ENCODE peak calls at places on chromosomes 13 and 19, in four cellular contexts. One of them, this sample, is unnamed.

GRCh38 chr13:29369060-29369743 is 226.3 kb downstream of the SLC7A1 start:
- DNase-seq in WERI-Rb-1: no peak
- DNase-seq in neural crest cell: peak; percentile 9
- DNase-seq in AG04450: no peak
- DNase-seq in this sample: peak; percentile 17

GRCh38 chr13:96053003-96053703 is at the start of gene UGGT2:
- DNase-seq in WERI-Rb-1: peak; percentile 99
- DNase-seq in AG04450: peak; percentile 88
- DNase-seq in neural crest cell: peak; percentile 83
- DNase-seq in this sample: peak; percentile 92

GRCh38 chr19:17671906-17672305 is 16.2 kb downstream of the UNC13A start:
- DNase-seq in WERI-Rb-1: peak; percentile 78
- DNase-seq in neural crest cell: peak; percentile 11
- DNase-seq in AG04450: no peak
- DNase-seq in this sample: no peak

GRCh38 chr19:36417752-36418286 is 625 bp downstream of the ZFP82 start:
- DNase-seq in WERI-Rb-1: no peak
- DNase-seq in AG04450: no peak
- DNase-seq in neural crest cell: peak; percentile 12
- DNase-seq in this sample: peak; percentile 2

GRCh38 chr19:4016486-4016885 is 8.9 kb downstream of the PIAS4 start:
- DNase-seq in neural crest cell: peak; percentile 47
- DNase-seq in AG04450: no peak
- DNase-seq in WERI-Rb-1: no peak
- DNase-seq in this sample: no peak

GRCh38 chr13:113816925-113817859 is 46.7 kb downstream of the GAS6 start:
- DNase-seq in WERI-Rb-1: peak; percentile 96
- DNase-seq in AG04450: peak; percentile 64
- DNase-seq in neural crest cell: peak; percentile 85
- DNase-seq in this sample: peak; percentile 91

GRCh38 chr19:4449826-4450075 is 7.8 kb downstream of the UBXN6 start:
- DNase-seq in neural crest cell: no peak
- DNase-seq in WERI-Rb-1: no peak
- DNase-seq in AG04450: no peak
- DNase-seq in this sample: no peak

GRCh38 chr13:44842158-44842557 is 147.1 kb downstream of the NUFIP1 start:
- DNase-seq in WERI-Rb-1: no peak
- DNase-seq in AG04450: no peak
- DNase-seq in neural crest cell: no peak
- DNase-seq in this sample: no peak

GRCh38 chr13:41587490-41587889 is 130.1 kb downstream of the RGCC start:
- DNase-seq in neural crest cell: no peak
- DNase-seq in WERI-Rb-1: no peak
- DNase-seq in AG04450: no peak
- DNase-seq in this sample: no peak

GRCh38 chr13:44504146-44504545 is 72.0 kb downstream of the TSC22D1 start:
- DNase-seq in AG04450: no peak
- DNase-seq in WERI-Rb-1: no peak
- DNase-seq in neural crest cell: no peak
- DNase-seq in this sample: no peak

GRCh38 chr19:29547361-29547960 is 21.7 kb downstream of the VSTM2B start:
- DNase-seq in AG04450: no peak
- DNase-seq in WERI-Rb-1: no peak
- DNase-seq in neural crest cell: no peak
- DNase-seq in this sample: no peak

GRCh38 chr19:41939861-41940442 is 11.7 kb upstream of the ERFL start:
- DNase-seq in WERI-Rb-1: peak; percentile 88
- DNase-seq in AG04450: no peak
- DNase-seq in neural crest cell: peak; percentile 49
- DNase-seq in this sample: peak; percentile 82

GRCh38 chr13:71240906-71241305 is 626.1 kb downstream of the DACH1 start:
- DNase-seq in neural crest cell: no peak
- DNase-seq in AG04450: no peak
- DNase-seq in WERI-Rb-1: no peak
- DNase-seq in this sample: no peak
- TF ChIP-seq CTCF in neural crest cell: peak; percentile 70
- TF ChIP-seq CTCF in AG04450: peak; percentile 40
- TF ChIP-seq CTCF in WERI-Rb-1: peak; percentile 66
- TF ChIP-seq CTCF in this sample: peak; percentile 42

GRCh38 chr19:57552432-57552831 is 7.2 kb downstream of the ZNF550 start:
- DNase-seq in WERI-Rb-1: no peak
- DNase-seq in AG04450: no peak
- DNase-seq in neural crest cell: no peak
- DNase-seq in this sample: no peak
- TF ChIP-seq CTCF in WERI-Rb-1: peak; percentile 2
- TF ChIP-seq CTCF in AG04450: no peak
- TF ChIP-seq CTCF in neural crest cell: no peak
- TF ChIP-seq CTCF in this sample: no peak

GRCh38 chr13:55244991-55245644 is 1895.6 kb upstream of the PRR20A start:
- DNase-seq in AG04450: no peak
- DNase-seq in WERI-Rb-1: peak; percentile 9
- DNase-seq in neural crest cell: peak; percentile 20
- DNase-seq in this sample: peak; percentile 14
- TF ChIP-seq CTCF in AG04450: no peak
- TF ChIP-seq CTCF in WERI-Rb-1: peak; percentile 32
- TF ChIP-seq CTCF in neural crest cell: peak; percentile 71
- TF ChIP-seq CTCF in this sample: peak; percentile 35

DNA sequence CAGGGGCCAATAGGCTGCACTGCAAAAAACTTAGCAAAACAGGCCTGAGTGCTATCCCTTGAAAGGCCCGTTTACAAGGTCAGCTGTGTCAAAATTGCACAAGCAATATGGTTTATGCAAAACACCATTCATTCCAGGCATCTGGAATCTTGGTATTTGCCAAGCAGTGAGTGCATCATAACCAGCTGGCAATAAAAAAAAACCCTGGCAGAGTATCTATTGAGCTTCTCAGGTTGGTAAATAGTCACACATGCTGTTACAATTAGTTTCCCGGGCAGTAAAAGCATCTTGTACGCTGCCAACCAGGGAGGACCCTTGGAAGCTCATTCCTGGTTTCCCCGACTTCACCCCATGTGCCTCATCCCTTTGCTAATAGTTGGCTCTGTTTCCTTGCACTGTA is 21.3 kb downstream of the ZNF77 start:
- DNase-seq in neural crest cell: no peak
- DNase-seq in WERI-Rb-1: no peak
- DNase-seq in AG04450: no peak
- DNase-seq in this sample: no peak
- TF ChIP-seq CTCF in neural crest cell: no peak
- TF ChIP-seq CTCF in WERI-Rb-1: no peak
- TF ChIP-seq CTCF in AG04450: no peak
- TF ChIP-seq CTCF in this sample: no peak

This sample was measured in nephron progenitor cell.